ENCODE peak calls at places on chromosomes 2 and 18, in seven cellular contexts. V is CD4-positive, CD25-positive, alpha-beta regulatory T cell; E is cardiac muscle cell; X is pancreas; N is SK-N-MC; D is gastrocnemius medialis; M is SK-N-SH. K is an unnamed sample.
A peak's percentile ranks its signal among the peaks of the same experiment; 100 is the strongest.

GRCh38 chr2:85243101-85244072 is 84.4 kb downstream of the TGOLN2 start:
- DNase-seq in E (peak; percentile 60), V (peak; percentile 34), M (peak; percentile 66), N (no peak), X (peak; percentile 61), D (peak; percentile 63), K (no peak)

GRCh38 chr2:45946023-45946422 is 294.5 kb downstream of the PRKCE start:
- DNase-seq in D (no peak), V (no peak), X (no peak), M (no peak), E (no peak), N (no peak), K (no peak)

GRCh38 chr2:8277921-8278571 is 403.8 kb upstream of the ID2 start:
- DNase-seq in E (no peak), M (peak; percentile 34), X (no peak), V (no peak), N (no peak), D (no peak), K (no peak)

GRCh38 chr18:79166702-79167101 is 97.5 kb downstream of the ATP9B start:
- DNase-seq in N (no peak), V (no peak), X (no peak), D (no peak), M (no peak), E (no peak), K (no peak)

GRCh38 chr2:23475036-23475435 is 90.1 kb downstream of the KLHL29 start:
- DNase-seq in N (no peak), E (no peak), X (no peak), V (no peak), D (no peak), M (no peak), K (no peak)

GRCh38 chr18:23397907-23398306 is 55.2 kb upstream of the RIOK3 start:
- DNase-seq in V (peak; percentile 8), N (no peak), D (no peak), E (no peak), M (no peak), X (no peak), K (no peak)

GRCh38 chr2:177165731-177166711 is 46.6 kb upstream of the HNRNPA3 start:
- DNase-seq in D (peak; percentile 42), E (no peak), V (peak; percentile 68), M (no peak), N (no peak), X (peak; percentile 23), K (no peak)

GRCh38 chr2:101151859-101152194 is 645 bp upstream of the TBC1D8 start:
- DNase-seq in E (peak; percentile 17), X (no peak), D (no peak), M (no peak), V (no peak), N (no peak), K (no peak)

GRCh38 chr2:100235098-100235497 is 87.2 kb downstream of the LONRF2 start:
- DNase-seq in X (no peak), V (peak; percentile 33), N (no peak), D (no peak), M (no peak), E (no peak), K (no peak)

GRCh38 chr2:201630577-201630976 is 12.7 kb downstream of the TMEM237 start:
- DNase-seq in M (no peak), N (no peak), E (no peak), X (no peak), D (no peak), V (no peak), K (no peak)
- H3K27ac ChIP-seq in M (no peak overlapping the region), N (no peak overlapping the region), E (no peak overlapping the region), X (no peak overlapping the region), D (no peak overlapping the region), V (no peak overlapping the region), K (no peak overlapping the region)

GRCh38 chr2:208371634-208371935 is 35.0 kb upstream of the PTH2R start:
- DNase-seq in X (no peak), V (no peak), E (no peak), N (no peak), D (no peak), M (no peak), K (no peak)
- H3K4me3 ChIP-seq in X (no peak overlapping the region), V (no peak overlapping the region), E (no peak overlapping the region), N (no peak overlapping the region), D (no peak overlapping the region), M (no peak overlapping the region), K (no peak overlapping the region)

GRCh38 chr2:32064713-32065112 is 1.4 kb downstream of the SPAST start:
- DNase-seq in E (no peak), N (no peak), X (no peak), M (no peak), D (no peak), V (no peak), K (no peak)

GRCh38 chr2:32061973-32062861 is 1.1 kb upstream of the SPAST start:
- DNase-seq in V (peak; percentile 5), X (peak; percentile 47), N (no peak), M (peak; percentile 50), D (peak; percentile 48), E (peak; percentile 20), K (no peak)

GRCh38 chr2:32063310-32064020 is at the start of gene SPAST:
- DNase-seq in X (peak; percentile 99), M (peak; percentile 99), V (peak; percentile 98), D (peak; percentile 97), N (peak; percentile 83), E (peak; percentile 98), K (peak; percentile 95)

GRCh38 chr2:32064021-32064678 is 794 bp downstream of the SPAST start:
- DNase-seq in D (peak; percentile 27), V (peak; percentile 30), X (no peak), E (peak; percentile 48), M (peak; percentile 55), N (no peak), K (no peak)

DNA sequence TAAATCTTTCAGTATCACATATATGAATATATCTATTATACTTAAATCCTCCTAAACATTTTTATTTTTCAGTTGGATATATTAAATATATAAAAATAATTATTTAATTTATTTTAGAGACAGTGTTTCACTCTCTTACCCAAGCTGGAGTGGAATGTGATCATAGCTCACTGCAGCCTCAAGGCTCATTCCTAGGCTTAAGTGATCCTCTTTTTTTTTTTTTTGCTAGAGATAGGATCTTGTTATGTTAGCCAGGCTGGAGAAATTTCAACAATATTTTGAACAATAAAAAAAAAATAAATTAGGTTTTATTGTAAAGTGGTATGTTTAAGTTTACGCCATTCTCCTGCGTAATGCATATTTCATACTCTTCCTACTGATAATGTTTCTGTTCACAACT is 4.2 kb downstream of the SPAST start:
- DNase-seq in X (no peak), E (no peak), D (no peak), M (no peak), V (no peak), N (no peak), K (no peak)
- H3K9me3 ChIP-seq in X (no peaks in the 10 kb centered on the region), E (no peaks in the 10 kb centered on the region), D (no peaks in the 10 kb centered on the region), M (no peaks in the 10 kb centered on the region), V (no peaks in the 10 kb centered on the region), N (no peaks in the 10 kb centered on the region), K (no peaks in the 10 kb centered on the region)

GRCh38 chr2:205785507-205786222 is 103.4 kb downstream of the NRP2 start:
- DNase-seq in N (no peak), X (no peak), V (no peak), D (no peak), M (no peak), E (no peak), K (no peak)

GRCh38 chr2:205783872-205784510 is 101.7 kb downstream of the NRP2 start:
- DNase-seq in D (no peak), N (no peak), E (no peak), X (no peak), M (no peak), V (no peak), K (no peak)

GRCh38 chr2:205792908-205793307 is 110.6 kb downstream of the NRP2 start:
- DNase-seq in N (no peak), M (no peak), V (no peak), D (no peak), E (no peak), X (no peak), K (no peak)

GRCh38 chr2:205786976-205787375 is 104.7 kb downstream of the NRP2 start:
- DNase-seq in N (no peak), E (peak; percentile 45), D (no peak), M (no peak), V (no peak), X (no peak), K (no peak)

DNA sequence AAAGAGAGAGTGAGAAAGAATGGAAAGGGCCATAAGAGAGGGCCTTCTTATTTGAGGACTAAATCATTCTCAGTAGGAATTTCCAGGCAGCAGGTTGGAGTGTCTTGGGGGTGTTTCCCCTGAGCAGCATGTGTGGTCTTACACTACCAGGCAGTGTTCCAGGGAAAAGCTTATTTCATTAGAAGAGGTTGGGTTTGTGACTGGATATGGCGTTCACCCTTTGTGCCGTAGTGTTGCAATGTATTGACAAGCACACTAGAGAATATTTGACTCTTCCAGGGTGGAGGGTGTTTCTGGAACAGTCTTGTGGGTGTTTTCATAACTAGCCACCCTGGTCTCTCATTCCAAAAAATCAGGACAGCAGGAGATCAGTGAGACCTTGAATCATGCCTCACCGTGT is 105.5 kb downstream of the NRP2 start:
- DNase-seq in N (no peak), M (no peak), V (no peak), D (no peak), X (no peak), E (no peak), K (no peak)
- H3K27ac ChIP-seq in N (no peak overlapping the region), M (no peak overlapping the region), V (no peak overlapping the region), D (no peak overlapping the region), X (no peak overlapping the region), E (no peak overlapping the region), K (no peak overlapping the region)

GRCh38 chr2:71465356-71465755 is 12.0 kb downstream of the DYSF start:
- DNase-seq in D (peak; percentile 14), N (no peak), V (no peak), E (no peak), M (no peak), X (no peak), K (no peak)
- H3K4me3 ChIP-seq in D (no peak overlapping the region), N (no peak overlapping the region), V (no peak overlapping the region), E (no peak overlapping the region), M (no peak overlapping the region), X (no peak overlapping the region), K (no peak overlapping the region)

GRCh38 chr2:161522796-161523195 is 101.4 kb upstream of the SLC4A10 start:
- DNase-seq in X (no peak), V (no peak), E (no peak), M (no peak), N (no peak), D (no peak), K (no peak)
- H3K9me3 ChIP-seq in X (no peaks in the 10 kb centered on the region), V (peaks cover 11% of the 10 kb centered on the region), E (no peaks in the 10 kb centered on the region), M (no peaks in the 10 kb centered on the region), N (no peaks in the 10 kb centered on the region), D (no peaks in the 10 kb centered on the region), K (peaks cover 7% of the 10 kb centered on the region)

DNA sequence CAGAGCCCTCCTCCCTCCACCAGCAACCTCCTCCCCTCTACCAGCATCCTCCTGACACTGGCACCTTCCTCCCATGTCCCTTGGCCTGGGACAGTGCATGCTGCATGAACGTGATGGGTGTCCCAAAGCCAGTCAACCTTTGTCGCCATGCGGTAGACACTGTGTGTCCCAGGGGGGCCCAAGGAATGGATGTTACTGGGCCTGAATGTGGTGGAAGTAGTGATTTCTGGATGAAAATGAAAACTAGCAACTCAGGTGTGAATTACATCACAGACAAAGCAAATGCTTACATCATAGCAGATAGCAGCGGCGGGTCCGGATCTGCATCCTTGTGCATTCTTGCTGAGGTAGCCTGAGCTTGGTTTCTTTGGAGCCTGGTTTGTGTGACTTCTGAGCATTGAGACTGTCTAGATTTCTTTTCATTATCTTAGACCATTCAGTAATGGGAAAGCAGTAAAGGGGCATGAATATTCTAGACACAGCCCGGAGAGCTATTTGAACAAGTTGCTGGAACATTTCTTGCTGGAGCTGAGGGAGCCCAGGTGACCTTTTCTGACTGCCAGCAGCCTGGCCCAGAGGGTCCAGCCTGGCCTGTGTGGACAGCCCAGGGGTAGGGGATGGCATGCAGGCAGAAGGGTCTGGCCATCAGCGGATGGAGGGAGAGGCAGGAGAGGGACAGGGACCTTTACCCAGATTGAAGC is 100.4 kb downstream of the FAM210A start:
- DNase-seq in X (no peak), E (no peak), M (no peak), D (no peak), V (no peak), N (no peak), K (no peak)
- H3K27ac ChIP-seq in X (no peak overlapping the region), E (no peak overlapping the region), M (no peak overlapping the region), D (no peak overlapping the region), V (no peak overlapping the region), N (no peak overlapping the region), K (no peak overlapping the region)

K was measured in breast epithelium.